ENCODE peak calls at places on chromosome 5, in ten cellular contexts. K, A, P, L, O, I, W, X, M and E are unnamed samples.

GRCh38 chr5:175688352-175689146 is 30.7 kb downstream of the HRH2 start:
- DNase-seq in M (no peak), P (no peak), A (no peak), I (no peak), L (no peak), O (no peak), K (no peak), X (no peak), W (no peak), E (no peak)

GRCh38 chr5:149238540-149238939 is 33.1 kb upstream of the AFAP1L1 start:
- DNase-seq in M (no peak), K (no peak), A (no peak), L (no peak), W (no peak), O (no peak), I (no peak), X (no peak), P (no peak), E (no peak)

GRCh38 chr5:176929654-176930053 is 30.5 kb upstream of the HK3 start:
- DNase-seq in X (no peak), P (no peak), O (no peak), I (no peak), A (no peak), M (no peak), W (no peak), L (no peak), K (no peak), E (no peak)

GRCh38 chr5:135977375-135977928 is 22.7 kb upstream of the LECT2 start:
- DNase-seq in L (no peak), W (peak), X (peak), A (peak), P (peak), M (peak), K (no peak), O (no peak), I (peak), E (peak)

GRCh38 chr5:7146886-7147285 is 249.1 kb upstream of the ADCY2 start:
- DNase-seq in A (no peak), K (no peak), P (no peak), L (no peak), M (no peak), I (no peak), X (no peak), O (no peak), W (no peak), E (no peak)

GRCh38 chr5:115179959-115180709 is 10.4 kb upstream of the TRIM36 start:
- DNase-seq in O (peak), X (no peak), P (no peak), L (peak), M (no peak), A (peak), I (peak), W (no peak), K (peak), E (peak)

GRCh38 chr5:14775857-14776256 is 95.7 kb downstream of the ANKH start:
- DNase-seq in K (no peak), A (no peak), W (no peak), I (peak), L (no peak), M (peak), P (no peak), O (peak), X (no peak), E (peak)

GRCh38 chr5:131305906-131306305 is 42.1 kb downstream of the CDC42SE2 start:
- DNase-seq in I (peak), K (no peak), A (no peak), M (no peak), O (no peak), X (no peak), L (no peak), P (no peak), W (no peak), E (peak)

GRCh38 chr5:141725909-141726308 is 43.9 kb upstream of the ARAP3 start:
- DNase-seq in M (no peak), I (no peak), W (no peak), A (no peak), X (no peak), O (peak), L (no peak), K (no peak), P (no peak), E (no peak)

GRCh38 chr5:57302164-57302563 is 128.3 kb downstream of the GPBP1 start:
- DNase-seq in M (no peak), W (peak), K (no peak), X (no peak), O (peak), I (peak), L (no peak), P (no peak), A (no peak), E (peak)

GRCh38 chr5:109992264-109992915 is 302.7 kb downstream of the MAN2A1 start:
- DNase-seq in M (no peak), K (peak), I (no peak), L (no peak), X (no peak), O (no peak), P (no peak), A (no peak), W (no peak), E (no peak)

GRCh38 chr5:134611515-134611914 is 21.1 kb downstream of the SAR1B start:
- DNase-seq in I (no peak), M (no peak), L (no peak), W (no peak), O (no peak), A (no peak), P (no peak), K (no peak), X (no peak), E (no peak)

GRCh38 chr5:139997276-139997675 is 45.8 kb downstream of the NRG2 start:
- DNase-seq in A (no peak), W (no peak), K (no peak), L (no peak), I (no peak), P (no peak), X (no peak), M (no peak), O (no peak), E (no peak)

GRCh38 chr5:173782671-173783101 is 105.5 kb upstream of the CPEB4 start:
- DNase-seq in M (no peak), L (no peak), A (no peak), I (no peak), X (no peak), K (peak), O (no peak), W (no peak), P (no peak), E (no peak)

GRCh38 chr5:149143470-149143869 is 2.2 kb downstream of the ABLIM3 start:
- DNase-seq in M (no peak), X (no peak), I (peak), K (no peak), W (no peak), O (peak), P (peak), L (no peak), A (no peak), E (peak)

GRCh38 chr5:82406200-82406773 is 128.1 kb upstream of the RPS23 start:
- DNase-seq in A (no peak), W (no peak), X (no peak), L (no peak), I (peak), P (no peak), O (peak), M (peak), K (no peak), E (peak)

GRCh38 chr5:168701641-168702040 is 122.5 kb upstream of the PANK3 start:
- DNase-seq in O (no peak), L (no peak), I (no peak), K (no peak), X (no peak), M (no peak), A (no peak), W (no peak), P (no peak), E (no peak)

GRCh38 chr5:3661755-3662296 is 66.2 kb downstream of the IRX1 start:
- DNase-seq in W (no peak), M (no peak), L (no peak), A (no peak), O (no peak), I (no peak), K (no peak), P (no peak), X (no peak), E (no peak)

GRCh38 chr5:93411716-93412115 is 169.3 kb downstream of the NR2F1-AS1 start:
- DNase-seq in X (no peak), A (no peak), O (no peak), K (no peak), W (no peak), M (no peak), I (no peak), L (no peak), P (no peak), E (no peak)

GRCh38 chr5:31934156-31934555 is 240.0 kb downstream of the GOLPH3 start:
- DNase-seq in X (no peak), K (no peak), O (no peak), M (no peak), P (no peak), I (no peak), A (no peak), W (no peak), L (no peak), E (no peak)

GRCh38 chr5:177297922-177298321 is 5.6 kb downstream of the RAB24 start:
- DNase-seq in P (no peak), L (no peak), I (no peak), O (no peak), W (no peak), X (no peak), A (no peak), M (no peak), K (no peak), E (no peak)

GRCh38 chr5:125602184-125602583 is 821.0 kb upstream of the GRAMD2B start:
- DNase-seq in K (no peak), M (no peak), X (no peak), O (no peak), W (no peak), A (no peak), I (no peak), L (no peak), P (no peak), E (no peak)

GRCh38 chr5:77064040-77064439 is 23.0 kb downstream of the ZBED3 start:
- DNase-seq in X (no peak), K (no peak), M (no peak), A (no peak), I (no peak), W (no peak), P (no peak), L (no peak), O (no peak), E (no peak)

GRCh38 chr5:5419291-5420210 is 2.9 kb upstream of the ICE1 start:
- DNase-seq in A (no peak), I (peak), W (no peak), M (no peak), L (no peak), X (no peak), P (no peak), K (peak), O (peak), E (peak)